ENCODE peak calls at places on chromosome 10, in six cellular contexts. T is body of pancreas, U is prostate gland, P is GM23248, C is fibroblast of lung, F is gastrocnemius medialis. S is an unnamed sample.

GRCh38 chr10:119029613-119030420 is at the start of gene NANOS1:
- DNase-seq in T (peak; percentile 32), U (no peak), P (peak; percentile 58), C (peak; percentile 38), F (no peak), S (no peak)

GRCh38 chr10:110307805-110308204 is 3.1 kb upstream of the SMNDC1 start:
- DNase-seq in T (no peak), U (no peak), P (peak; percentile 26), C (no peak), F (no peak), S (no peak)

GRCh38 chr10:77869626-77870420 is 56.7 kb downstream of the DLG5 start:
- DNase-seq in T (no peak), U (no peak), P (peak; percentile 58), C (peak; percentile 52), F (no peak), S (no peak)

GRCh38 chr10:11611248-11612003 is at the start of gene USP6NL:
- DNase-seq in T (peak; percentile 93), U (peak; percentile 93), P (peak; percentile 89), C (peak; percentile 78), F (peak; percentile 76), S (peak; percentile 88)

GRCh38 chr10:33609546-33609945 is 275.1 kb upstream of the NRP1 start:
- DNase-seq in T (no peak), U (no peak), P (no peak), C (no peak), F (no peak), S (no peak)

GRCh38 chr10:130049244-130049643 is 61.4 kb downstream of the C10orf143 start:
- DNase-seq in T (no peak), U (no peak), P (no peak), C (no peak), F (no peak), S (no peak)

GRCh38 chr10:33772370-33773331 is 438.2 kb upstream of the NRP1 start:
- DNase-seq in T (no peak), U (peak; percentile 39), P (peak; percentile 11), C (peak; percentile 54), F (no peak), S (no peak)

GRCh38 chr10:43965033-43965917 is 316.6 kb upstream of the ZNF32 start:
- DNase-seq in T (no peak), U (no peak), P (peak; percentile 36), C (peak; percentile 93), F (no peak), S (no peak)

GRCh38 chr10:69731184-69731583 is 70.5 kb upstream of the COL13A1 start:
- DNase-seq in T (no peak), U (no peak), P (peak; percentile 36), C (peak; percentile 83), F (no peak), S (no peak)

GRCh38 chr10:119217937-119218579 is 10.7 kb downstream of the GRK5 start:
- DNase-seq in T (no peak), U (no peak), P (no peak), C (peak; percentile 35), F (no peak), S (no peak)

GRCh38 chr10:119270893-119271361 is 63.6 kb downstream of the GRK5 start:
- DNase-seq in T (peak; percentile 65), U (no peak), P (no peak), C (peak; percentile 41), F (no peak), S (no peak)

GRCh38 chr10:10209152-10209551 is 808.5 kb upstream of the CELF2 start:
- DNase-seq in T (no peak), U (no peak), P (peak; percentile 45), C (peak; percentile 3), F (no peak), S (no peak)

GRCh38 chr10:48456808-48457761 is 147.8 kb downstream of the ARHGAP22 start:
- DNase-seq in T (no peak), U (no peak), P (no peak), C (no peak), F (no peak), S (no peak)

GRCh38 chr10:95767884-95768556 is 12.1 kb downstream of the ENTPD1 start:
- DNase-seq in T (no peak), U (no peak), P (peak; percentile 37), C (peak; percentile 10), F (no peak), S (no peak)

GRCh38 chr10:3172081-3172445 is 519 bp downstream of the PITRM1 start:
- DNase-seq in T (no peak), U (no peak), P (peak; percentile 89), C (peak; percentile 76), F (no peak), S (no peak)

GRCh38 chr10:132533571-132534260 is 3.9 kb upstream of the INPP5A start:
- DNase-seq in T (peak; percentile 9), U (no peak), P (no peak), C (no peak), F (no peak), S (no peak)

GRCh38 chr10:132532784-132533560 is 4.6 kb upstream of the INPP5A start:
- DNase-seq in T (no peak), U (no peak), P (peak; percentile 81), C (peak; percentile 99), F (no peak), S (no peak)

GRCh38 chr10:132534348-132535064 is 3.1 kb upstream of the INPP5A start:
- DNase-seq in T (peak; percentile 7), U (no peak), P (no peak), C (no peak), F (no peak), S (no peak)

GRCh38 chr10:132535065-132535651 is 2.4 kb upstream of the INPP5A start:
- DNase-seq in T (peak; percentile 12), U (no peak), P (no peak), C (no peak), F (no peak), S (no peak)

DNA sequence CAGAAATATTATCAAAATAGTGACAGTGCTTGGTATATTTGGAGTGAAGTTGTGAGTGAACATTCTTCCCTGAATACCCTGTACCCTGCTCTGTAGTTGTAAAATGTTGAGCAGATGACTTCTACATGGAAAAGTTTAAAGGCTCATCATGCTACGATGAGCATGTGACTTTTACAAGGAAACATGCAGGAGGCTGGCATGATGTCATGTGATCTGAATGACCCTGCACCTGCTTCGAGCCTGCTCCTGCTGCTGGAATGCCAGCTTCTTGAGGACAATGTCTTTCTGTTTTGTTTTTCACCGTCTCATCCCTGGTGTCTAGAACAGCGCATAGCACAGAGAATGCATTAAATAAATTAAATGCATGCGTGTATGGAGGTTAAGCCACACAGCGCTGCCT is 5.4 kb upstream of the INPP5A start:
- DNase-seq in T (no peak), U (no peak), P (no peak), C (no peak), F (no peak), S (no peak)
- H3K27ac ChIP-seq in T (no peak overlapping the region), U (no peak overlapping the region), P (peak overlapping the region; percentile 11), C (no peak overlapping the region), F (no peak overlapping the region), S (no peak overlapping the region)

GRCh38 chr10:75236178-75236825 is 545 bp upstream of the COMTD1 start:
- DNase-seq in T (no peak), U (no peak), P (no peak), C (no peak), F (no peak), S (no peak)
- H3K27ac ChIP-seq in T (peak overlapping the region; percentile 92), U (peak overlapping the region; percentile 79), P (no peak overlapping the region), C (no peak overlapping the region), F (peak overlapping the region; percentile 84), S (peak overlapping the region; percentile 58)

GRCh38 chr10:28838908-28839307 is 161.6 kb downstream of the BAMBI start:
- DNase-seq in T (no peak), U (no peak), P (no peak), C (peak; percentile 46), F (no peak), S (no peak)

GRCh38 chr10:28840202-28840601 is 162.9 kb downstream of the BAMBI start:
- DNase-seq in T (no peak), U (no peak), P (no peak), C (no peak), F (no peak), S (no peak)

GRCh38 chr10:28840954-28841353 is 163.6 kb downstream of the BAMBI start:
- DNase-seq in T (no peak), U (no peak), P (no peak), C (peak; percentile 45), F (no peak), S (no peak)

GRCh38 chr10:28837613-28838390 is 160.5 kb downstream of the BAMBI start:
- DNase-seq in T (no peak), U (no peak), P (no peak), C (no peak), F (no peak), S (no peak)

DNA sequence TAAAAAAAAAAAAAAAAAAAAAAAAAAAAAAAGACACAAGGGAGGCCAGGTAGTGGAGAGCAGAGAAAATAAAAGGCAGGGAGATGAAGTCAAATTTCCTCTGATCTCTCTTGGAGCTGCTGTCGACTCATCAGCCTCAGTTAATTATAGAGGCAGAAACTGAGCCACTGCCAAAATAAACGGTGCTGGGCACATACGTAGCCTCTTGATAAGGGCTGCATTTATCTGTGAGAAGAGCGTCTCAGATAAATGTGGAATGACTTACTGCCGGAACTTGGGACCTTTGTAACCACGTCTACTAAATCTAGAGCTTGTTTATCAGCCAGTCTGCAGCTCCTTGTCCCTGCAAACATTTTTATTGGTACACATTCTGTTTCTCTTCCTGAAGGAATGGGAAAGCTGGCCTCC is 162.3 kb downstream of the BAMBI start:
- DNase-seq in T (no peak), U (peak; percentile 9), P (no peak), C (peak; percentile 84), F (peak; percentile 15), S (no peak)
- H3K27ac ChIP-seq in T (no peak overlapping the region), U (no peak overlapping the region), P (no peak overlapping the region), C (no peak overlapping the region), F (peak overlapping the region; percentile 68), S (no peak overlapping the region)

DNA sequence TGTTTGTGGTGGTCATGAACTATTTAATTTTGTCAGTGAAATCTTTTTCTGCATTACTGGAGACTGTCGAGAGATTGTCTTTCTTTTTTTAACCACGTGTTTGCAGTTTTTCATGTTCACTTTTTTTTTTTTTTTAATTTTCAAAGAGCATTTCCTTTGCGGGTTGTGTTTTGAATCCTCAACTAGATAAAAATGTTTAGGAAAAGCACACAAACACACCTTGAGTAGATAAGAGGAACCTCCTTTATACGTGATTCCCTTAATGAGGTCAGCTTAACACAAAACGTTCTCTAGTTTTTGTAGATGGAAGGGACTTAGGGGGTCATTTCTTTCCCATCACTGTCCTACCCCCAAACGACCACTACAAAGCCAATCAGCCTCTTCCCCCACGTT is 1.1 kb downstream of the SUV39H2 start:
- DNase-seq in T (no peak), U (no peak), P (no peak), C (no peak), F (no peak), S (no peak)
- H3K27ac ChIP-seq in T (peak overlapping the region; percentile 91), U (peak overlapping the region; percentile 97), P (peak overlapping the region; percentile 46), C (peak overlapping the region; percentile 69), F (no peak overlapping the region), S (no peak overlapping the region)

GRCh38 chr10:6202098-6202683 is 541 bp upstream of the PFKFB3 start:
- DNase-seq in T (no peak), U (no peak), P (no peak), C (no peak), F (peak; percentile 48), S (no peak)

GRCh38 chr10:6202684-6203330 is at the start of gene PFKFB3:
- DNase-seq in T (peak; percentile 96), U (peak; percentile 95), P (peak; percentile 98), C (peak; percentile 89), F (peak; percentile 95), S (peak; percentile 92)

GRCh38 chr10:6203331-6204062 is 765 bp downstream of the PFKFB3 start:
- DNase-seq in T (peak; percentile 56), U (peak; percentile 38), P (peak; percentile 84), C (peak; percentile 56), F (no peak), S (peak; percentile 73)

GRCh38 chr10:6204341-6205191 is 1.8 kb downstream of the PFKFB3 start:
- DNase-seq in T (peak; percentile 65), U (peak; percentile 69), P (peak; percentile 94), C (peak; percentile 78), F (peak; percentile 83), S (peak; percentile 44)

GRCh38 chr10:6204063-6204340 is 1.3 kb downstream of the PFKFB3 start:
- DNase-seq in T (peak; percentile 39), U (no peak), P (peak; percentile 45), C (peak; percentile 38), F (no peak), S (no peak)
- H3K27ac ChIP-seq in T (peak overlapping the region; percentile 90), U (peak overlapping the region; percentile 86), P (peak overlapping the region; percentile 87), C (peak overlapping the region; percentile 85), F (peak overlapping the region; percentile 98), S (peak overlapping the region; percentile 91)